ENCODE peak calls at places on chromosome 10, in five cellular contexts. D, B, M, V and A are unnamed samples.

GRCh38 chr10:80351220-80351619 is 5.3 kb downstream of the DYDC1 start:
- DNase-seq in D (no peak), M (no peak), B (no peak), V (no peak), A (no peak)

GRCh38 chr10:76089626-76090185 is 658.3 kb downstream of the LRMDA start:
- DNase-seq in M (no peak), V (no peak), D (no peak), B (no peak), A (no peak)

GRCh38 chr10:131180941-131181855 is 130.3 kb downstream of the TCERG1L start:
- DNase-seq in D (no peak), V (no peak), M (peak), B (no peak), A (no peak)

GRCh38 chr10:97499561-97500296 is 1.0 kb downstream of the UBTD1 start:
- DNase-seq in V (no peak), B (no peak), M (no peak), D (peak), A (peak)

GRCh38 chr10:91088300-91089140 is 131.9 kb upstream of the PCGF5 start:
- DNase-seq in M (no peak), B (no peak), V (no peak), D (peak), A (no peak)

GRCh38 chr10:117569610-117570395 is 27.3 kb downstream of the EMX2 start:
- DNase-seq in V (no peak), M (no peak), D (no peak), B (no peak), A (no peak)

GRCh38 chr10:103861501-103861900 is 6.1 kb upstream of the SH3PXD2A start:
- DNase-seq in M (no peak), V (no peak), B (no peak), D (peak), A (no peak)

GRCh38 chr10:124541076-124541903 is 79.7 kb downstream of the LHPP start:
- DNase-seq in D (no peak), V (no peak), B (no peak), M (no peak), A (no peak)

GRCh38 chr10:14527915-14528314 is 197.2 kb upstream of the FRMD4A start:
- DNase-seq in B (no peak), M (no peak), D (no peak), V (no peak), A (no peak)

GRCh38 chr10:86817246-86817645 is 60.8 kb downstream of the BMPR1A start:
- DNase-seq in B (no peak), D (no peak), M (no peak), V (no peak), A (no peak)

GRCh38 chr10:78717200-78717599 is 351.6 kb upstream of the ZMIZ1 start:
- DNase-seq in M (no peak), V (no peak), D (no peak), B (no peak), A (no peak)

GRCh38 chr10:129777687-129778086 is 186.4 kb downstream of the EBF3 start:
- DNase-seq in D (no peak), M (no peak), V (no peak), B (no peak), A (no peak)

GRCh38 chr10:84138478-84139125 is 707 bp upstream of the GHITM start:
- DNase-seq in V (no peak), B (peak), M (no peak), D (no peak), A (no peak)

GRCh38 chr10:110664483-110665420 is 20.6 kb downstream of the RBM20 start:
- DNase-seq in B (no peak), M (no peak), D (peak), V (no peak), A (no peak)

GRCh38 chr10:42961776-42962119 is 115.1 kb upstream of the RET start:
- DNase-seq in V (no peak), B (no peak), M (peak), D (no peak), A (no peak)

GRCh38 chr10:107206856-107207255 is 42.4 kb upstream of the SORCS1 start:
- DNase-seq in M (no peak), D (no peak), B (no peak), V (no peak), A (no peak)

GRCh38 chr10:119412244-119412750 is 130.2 kb downstream of the RGS10 start:
- DNase-seq in V (no peak), B (no peak), D (no peak), M (no peak), A (no peak)

GRCh38 chr10:132443605-132443997 is 46.6 kb downstream of the PWWP2B start:
- DNase-seq in D (peak), M (no peak), V (no peak), B (peak), A (peak)

GRCh38 chr10:113992601-113993011 is 51.1 kb upstream of the ADRB1 start:
- DNase-seq in M (no peak), B (no peak), D (no peak), V (no peak), A (no peak)

GRCh38 chr10:84243759-84244158 is 1.1 kb upstream of the RGR start:
- DNase-seq in B (no peak), M (no peak), D (no peak), V (no peak), A (no peak)